ENCODE peak calls at places on chromosome 9, in five cellular contexts. X is mesothelial cell of epicardium, K is breast epithelium, R is GM10248, V is GM13977. J is an unnamed sample.

GRCh38 chr9:134174526-134175290 is 10.3 kb upstream of the RNU6ATAC start:
- DNase-seq in K (no peak), R (no peak), V (no peak), X (no peak), J (no peak)

GRCh38 chr9:109286571-109286977 is 34.3 kb downstream of the EPB41L4B start:
- DNase-seq in R (no peak), K (no peak), X (no peak), V (no peak), J (no peak)

GRCh38 chr9:68895741-68896478 is 118.0 kb downstream of the PRKACG start:
- DNase-seq in R (peak), X (no peak), V (peak), K (no peak), J (no peak)

GRCh38 chr9:110027624-110028023 is 180.3 kb downstream of the C9orf152 start:
- DNase-seq in X (no peak), V (no peak), K (no peak), R (no peak), J (no peak)

GRCh38 chr9:106964822-106965525 is 102.0 kb downstream of the ZNF462 start:
- DNase-seq in K (no peak), R (no peak), V (no peak), X (no peak), J (no peak)

GRCh38 chr9:100474082-100474949 is 1.4 kb downstream of the TMEFF1 start:
- DNase-seq in X (peak), V (no peak), K (no peak), R (no peak), J (peak)

GRCh38 chr9:127877566-127877998 is at the start of gene AK1:
- DNase-seq in X (no peak), V (no peak), R (no peak), K (peak), J (peak)

GRCh38 chr9:136563646-136564321 is 17.9 kb upstream of the NOTCH1 start:
- DNase-seq in K (no peak), R (no peak), X (no peak), V (no peak), J (no peak)

GRCh38 chr9:100087218-100087617 is 11.6 kb downstream of the ERP44 start:
- DNase-seq in K (no peak), X (no peak), R (no peak), V (no peak), J (no peak)

GRCh38 chr9:38229123-38229829 is 160.2 kb upstream of the SHB start:
- DNase-seq in X (no peak), R (no peak), K (no peak), V (no peak), J (peak)

GRCh38 chr9:101705135-101705661 is 33.2 kb downstream of the GRIN3A start:
- DNase-seq in R (no peak), K (no peak), V (no peak), X (peak), J (peak)

GRCh38 chr9:37121881-37122280 is 1.5 kb downstream of the ZCCHC7 start:
- DNase-seq in K (no peak), V (no peak), R (no peak), X (no peak), J (no peak)

GRCh38 chr9:135608294-135608998 is 30.9 kb downstream of the GLT6D1 start:
- DNase-seq in X (peak), V (no peak), K (no peak), R (no peak), J (peak)

GRCh38 chr9:136725612-136726011 is 13.2 kb downstream of the DIPK1B start:
- DNase-seq in X (no peak), K (no peak), R (no peak), V (no peak), J (peak)

GRCh38 chr9:90290716-90291485 is 351.7 kb downstream of the DIRAS2 start:
- DNase-seq in K (no peak), X (no peak), V (no peak), R (no peak), J (no peak)

GRCh38 chr9:90300901-90301688 is 341.5 kb downstream of the DIRAS2 start:
- DNase-seq in V (no peak), X (no peak), K (no peak), R (no peak), J (peak)

GRCh38 chr9:90299963-90300362 is 342.7 kb downstream of the DIRAS2 start:
- DNase-seq in V (no peak), R (no peak), K (no peak), X (no peak), J (no peak)

GRCh38 chr9:90296539-90296938 is 346.1 kb downstream of the DIRAS2 start:
- DNase-seq in X (no peak), R (no peak), K (no peak), V (no peak), J (no peak)
- TF ChIP-seq CTCF in X (no peak), R (no peak), K (no peak), V (no peak), J (no peak)

DNA sequence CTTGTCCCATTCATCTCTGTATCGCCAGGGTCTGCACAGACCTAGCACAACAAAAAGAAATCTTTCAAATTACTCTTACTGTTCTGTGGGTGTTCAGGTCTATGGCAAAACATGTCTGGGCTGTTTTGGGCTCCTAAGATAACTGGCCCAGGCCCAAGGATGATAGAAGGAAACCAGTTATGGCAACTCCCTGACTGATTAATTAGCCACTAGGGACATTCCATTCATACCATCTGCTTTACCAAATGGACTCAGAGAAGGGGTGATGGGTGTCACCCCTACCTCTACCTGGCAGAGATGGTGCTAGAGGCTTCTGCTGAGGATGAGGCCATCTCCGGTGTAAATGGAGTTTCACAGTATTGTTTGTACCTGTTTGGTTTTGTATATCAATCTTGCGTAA is 1.9 kb downstream of the SLC31A2 start:
- DNase-seq in R (no peak), X (no peak), V (no peak), K (no peak), J (no peak)
- TF ChIP-seq CTCF in R (peak), X (no peak), V (no peak), K (no peak), J (no peak)

GRCh38 chr9:15485836-15486678 is 24.7 kb downstream of the PSIP1 start:
- DNase-seq in R (no peak), V (no peak), K (no peak), X (no peak), J (peak)
- TF ChIP-seq CTCF in R (peak), V (peak), K (no peak), X (peak), J (peak)

GRCh38 chr9:4384750-4385149 is 84.9 kb upstream of the GLIS3 start:
- DNase-seq in K (no peak), X (no peak), R (no peak), V (no peak), J (no peak)

GRCh38 chr9:4381744-4382143 is 81.9 kb upstream of the GLIS3 start:
- DNase-seq in K (no peak), R (no peak), X (no peak), V (no peak), J (no peak)

GRCh38 chr9:4380406-4380805 is 80.5 kb upstream of the GLIS3 start:
- DNase-seq in K (no peak), X (no peak), R (no peak), V (no peak), J (no peak)

GRCh38 chr9:4386819-4387218 is 87.0 kb upstream of the GLIS3 start:
- DNase-seq in V (no peak), K (no peak), X (no peak), R (no peak), J (no peak)

GRCh38 chr9:4382722-4383317 is 83.0 kb upstream of the GLIS3 start:
- DNase-seq in K (no peak), X (no peak), V (peak), R (peak), J (peak)
- TF ChIP-seq CTCF in K (no peak), X (peak), V (peak), R (peak), J (peak)

GRCh38 chr9:88578486-88579362 is 43.7 kb downstream of the NXNL2 start:
- DNase-seq in K (peak), V (peak), R (peak), X (peak), J (peak)

GRCh38 chr9:88577736-88578485 is 42.9 kb downstream of the NXNL2 start:
- DNase-seq in V (no peak), X (no peak), R (no peak), K (no peak), J (no peak)

GRCh38 chr9:88577256-88577655 is 42.3 kb downstream of the NXNL2 start:
- DNase-seq in V (no peak), K (no peak), X (no peak), R (no peak), J (no peak)

GRCh38 chr9:88580961-88581360 is 46.0 kb downstream of the NXNL2 start:
- DNase-seq in R (no peak), V (no peak), X (no peak), K (no peak), J (no peak)

DNA sequence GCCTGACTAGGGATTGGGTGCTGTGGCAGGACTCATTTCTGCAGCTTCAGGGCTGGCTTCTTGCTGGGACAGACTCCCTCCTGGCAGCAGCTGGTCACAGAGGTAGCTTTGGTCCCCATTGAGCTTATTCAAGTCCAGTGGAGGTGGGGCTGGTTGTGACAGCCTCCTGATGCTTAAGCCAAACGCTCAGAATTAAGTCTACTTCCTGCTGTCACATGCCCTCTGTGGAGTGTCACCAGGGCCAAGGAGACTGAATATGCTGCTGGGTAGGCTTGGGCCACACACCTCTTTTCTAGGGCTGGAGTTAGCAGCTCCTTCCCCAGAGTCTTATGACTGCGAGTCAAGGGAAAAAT is 44.4 kb downstream of the NXNL2 start:
- DNase-seq in V (no peak), R (no peak), X (no peak), K (no peak), J (no peak)
- TF ChIP-seq CTCF in V (no peak), R (no peak), X (no peak), K (no peak), J (no peak)

DNA sequence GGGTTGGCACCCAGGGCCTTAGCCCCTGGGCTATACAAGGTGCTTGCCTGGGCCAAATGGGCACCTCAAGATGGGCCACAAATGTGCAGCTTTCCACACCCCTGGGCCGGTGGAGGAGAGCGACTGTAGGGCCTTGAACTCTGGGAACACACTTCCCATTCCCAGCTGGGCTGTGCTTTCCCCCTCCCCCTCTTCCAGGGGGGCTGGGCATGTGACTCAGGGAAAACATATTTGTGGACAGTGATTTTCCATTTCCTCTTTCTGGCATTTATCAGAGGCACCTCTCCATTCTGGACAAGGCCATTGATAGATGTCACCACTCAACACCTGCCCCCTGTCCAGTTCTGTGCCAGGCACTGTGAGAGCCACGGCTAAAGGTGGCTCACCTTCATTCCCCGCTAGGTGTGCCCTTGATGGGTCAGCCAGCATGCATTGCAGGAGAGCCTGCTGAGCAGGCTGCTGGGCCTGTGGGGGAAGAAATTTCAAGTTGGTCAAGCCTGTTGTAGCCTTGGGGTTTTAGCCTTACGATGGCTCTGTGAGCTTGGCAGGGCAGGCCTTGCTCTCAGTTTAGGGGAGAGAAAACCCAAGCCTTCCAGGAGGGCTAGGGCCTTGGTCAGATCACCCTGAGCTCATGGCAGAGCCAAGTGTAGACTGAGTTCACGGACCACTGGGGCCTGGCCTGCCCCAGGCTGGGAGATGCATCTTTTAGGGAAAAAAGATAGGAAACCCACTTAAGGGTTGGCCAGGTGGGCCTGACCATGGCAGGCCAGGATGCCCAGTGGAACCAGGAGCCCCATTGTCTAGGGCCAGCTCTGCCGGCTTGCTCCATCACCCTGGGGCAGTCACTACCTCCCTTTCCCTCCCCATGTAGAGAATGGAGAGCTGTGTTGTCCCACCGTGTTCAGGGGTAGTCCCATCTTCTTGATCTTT is 113.9 kb downstream of the DAB2IP start:
- DNase-seq in R (no peak), V (no peak), K (no peak), X (no peak), J (peak)
- TF ChIP-seq CTCF in R (no peak), V (no peak), K (no peak), X (no peak), J (no peak)

GRCh38 chr9:1709347-1709746 is 305.8 kb upstream of the SMARCA2 start:
- DNase-seq in V (peak), K (no peak), X (no peak), R (peak), J (no peak)
- TF ChIP-seq CTCF in V (peak), K (no peak), X (peak), R (peak), J (no peak)

J was measured in hepatocyte.